ENCODE peak calls at places on chromosomes 5 and 9, in nine cellular contexts. O, K, X, F, D, V, P, N and W are unnamed samples.

GRCh38 chr5:55441107-55441771 is 93.5 kb downstream of the PLPP1 start:
- DNase-seq in O (no peak), K (no peak), X (no peak), F (no peak), D (no peak), V (no peak), P (no peak), N (no peak), W (no peak)

GRCh38 chr9:70340572-70340971 is 73.9 kb downstream of the KLF9 start:
- DNase-seq in O (peak), K (no peak), X (no peak), F (no peak), D (no peak), V (no peak), P (no peak), N (no peak), W (peak)

GRCh38 chr9:124868511-124869465 is 6.9 kb downstream of the ARPC5L start:
- DNase-seq in O (peak), K (peak), X (peak), F (peak), D (peak), V (peak), P (peak), N (peak), W (peak)

GRCh38 chr9:111957856-111958631 is 61.4 kb downstream of the UGCG start:
- DNase-seq in O (peak), K (no peak), X (no peak), F (no peak), D (peak), V (no peak), P (peak), N (peak), W (peak)

GRCh38 chr9:83280259-83280658 is 217.3 kb upstream of the RASEF start:
- DNase-seq in O (peak), K (no peak), X (no peak), F (no peak), D (no peak), V (no peak), P (peak), N (peak), W (no peak)

GRCh38 chr9:127451681-127452480 is 571 bp downstream of the LRSAM1 start:
- DNase-seq in O (peak), K (peak), X (peak), F (peak), D (peak), V (peak), P (peak), N (no peak), W (peak)

GRCh38 chr5:37110128-37110527 is 139.0 kb downstream of the CPLANE1 start:
- DNase-seq in O (no peak), K (no peak), X (no peak), F (no peak), D (no peak), V (no peak), P (no peak), N (no peak), W (no peak)

GRCh38 chr5:145960166-145960565 is 23.8 kb downstream of the SH3RF2 start:
- DNase-seq in O (no peak), K (no peak), X (no peak), F (no peak), D (no peak), V (no peak), P (no peak), N (no peak), W (no peak)

GRCh38 chr9:26375448-26375847 is 517.2 kb downstream of the CAAP1 start:
- DNase-seq in O (peak), K (no peak), X (no peak), F (no peak), D (no peak), V (no peak), P (peak), N (no peak), W (no peak)

GRCh38 chr5:72608297-72608696 is 101.1 kb upstream of the ZNF366 start:
- DNase-seq in O (no peak), K (no peak), X (peak), F (no peak), D (no peak), V (no peak), P (no peak), N (no peak), W (no peak)

GRCh38 chr9:3006917-3007316 is 163.0 kb upstream of the PUM3 start:
- DNase-seq in O (no peak), K (no peak), X (no peak), F (no peak), D (no peak), V (no peak), P (no peak), N (no peak), W (no peak)

GRCh38 chr9:126375386-126375785 is 48.8 kb downstream of the MVB12B start:
- DNase-seq in O (peak), K (no peak), X (no peak), F (no peak), D (no peak), V (no peak), P (peak), N (no peak), W (no peak)

GRCh38 chr5:84260140-84260539 is 124.5 kb downstream of the EDIL3 start:
- DNase-seq in O (no peak), K (no peak), X (no peak), F (no peak), D (no peak), V (no peak), P (no peak), N (no peak), W (no peak)

GRCh38 chr9:110588296-110588695 is 8.8 kb upstream of the SVEP1 start:
- DNase-seq in O (no peak), K (no peak), X (no peak), F (no peak), D (no peak), V (no peak), P (no peak), N (no peak), W (no peak)

GRCh38 chr9:134837529-134837928 is 43.1 kb upstream of the FCN2 start:
- DNase-seq in O (no peak), K (no peak), X (no peak), F (no peak), D (no peak), V (peak), P (peak), N (no peak), W (no peak)

GRCh38 chr5:53607896-53608295 is 47.5 kb downstream of the NDUFS4 start:
- DNase-seq in O (peak), K (no peak), X (no peak), F (no peak), D (no peak), V (no peak), P (no peak), N (peak), W (no peak)

GRCh38 chr5:55691265-55692105 is 20.6 kb downstream of the SLC38A9 start:
- DNase-seq in O (peak), K (no peak), X (no peak), F (no peak), D (no peak), V (no peak), P (peak), N (no peak), W (peak)

GRCh38 chr9:92342825-92343488 is 17.2 kb downstream of the CENPP start:
- DNase-seq in O (no peak), K (no peak), X (no peak), F (no peak), D (no peak), V (no peak), P (no peak), N (no peak), W (peak)

GRCh38 chr5:8098044-8098443 is 229.1 kb downstream of the MTRR start:
- DNase-seq in O (no peak), K (no peak), X (no peak), F (no peak), D (no peak), V (no peak), P (no peak), N (no peak), W (no peak)

GRCh38 chr9:30575218-30575617 is 1809.2 kb upstream of the ACO1 start:
- DNase-seq in O (no peak), K (no peak), X (no peak), F (no peak), D (no peak), V (no peak), P (no peak), N (no peak), W (no peak)

GRCh38 chr5:142972064-142972463 is 201.9 kb downstream of the ARHGAP26 start:
- DNase-seq in O (no peak), K (no peak), X (no peak), F (no peak), D (no peak), V (no peak), P (no peak), N (no peak), W (no peak)

GRCh38 chr5:32805966-32806626 is 95.0 kb downstream of the NPR3 start:
- DNase-seq in O (peak), K (no peak), X (no peak), F (no peak), D (no peak), V (no peak), P (peak), N (peak), W (peak)